ENCODE peak calls at places on chromosomes 5 and 9, in five cellular contexts. N is H1, I is HepG2, G is IMR-90, F is A549. J is an unnamed sample.

GRCh38 chr5:69213513-69214215 is 21.0 kb upstream of the CDK7 start:
- DNase-seq in N (no peak), I (peak), G (peak), F (no peak), J (no peak)

GRCh38 chr9:5719546-5719945 is 90.6 kb downstream of the RIC1 start:
- DNase-seq in N (no peak), I (no peak), G (peak), F (no peak), J (no peak)

GRCh38 chr9:33794560-33794959 is 801 bp upstream of the PRSS3 start:
- DNase-seq in N (no peak), I (no peak), G (no peak), F (no peak), J (no peak)

GRCh38 chr9:109953813-109954489 is 174.0 kb downstream of the PALM2AKAP2 start:
- DNase-seq in N (no peak), I (no peak), G (no peak), F (no peak), J (no peak)

GRCh38 chr9:125701351-125701750 is 5.7 kb downstream of the MAPKAP1 start:
- DNase-seq in N (no peak), I (no peak), G (peak), F (no peak), J (no peak)

GRCh38 chr5:147303251-147303650 is 68.4 kb downstream of the STK32A start:
- DNase-seq in N (no peak), I (no peak), G (peak), F (no peak), J (no peak)

GRCh38 chr9:133970581-133970900 is 21.6 kb downstream of the VAV2 start:
- DNase-seq in N (no peak), I (no peak), G (no peak), F (no peak), J (no peak)

GRCh38 chr9:89317282-89317681 is 1.0 kb upstream of the SECISBP2 start:
- DNase-seq in N (no peak), I (no peak), G (no peak), F (no peak), J (no peak)

GRCh38 chr9:110650991-110651411 is 17.6 kb upstream of the MUSK start:
- DNase-seq in N (no peak), I (no peak), G (peak), F (no peak), J (no peak)

GRCh38 chr9:5041390-5042115 is 56.5 kb downstream of the JAK2 start:
- DNase-seq in N (no peak), I (no peak), G (no peak), F (no peak), J (peak)

GRCh38 chr9:104772707-104773106 is 8.8 kb downstream of the NIPSNAP3B start:
- DNase-seq in N (no peak), I (no peak), G (no peak), F (no peak), J (no peak)

GRCh38 chr9:127763918-127764384 is 14.5 kb downstream of the SH2D3C start:
- DNase-seq in N (peak), I (peak), G (no peak), F (no peak), J (no peak)

GRCh38 chr5:6395621-6396020 is 17.3 kb upstream of the MED10 start:
- DNase-seq in N (no peak), I (no peak), G (no peak), F (no peak), J (no peak)

GRCh38 chr5:54385994-54386393 is 69.5 kb upstream of the HSPB3 start:
- DNase-seq in N (no peak), I (no peak), G (no peak), F (no peak), J (no peak)

GRCh38 chr5:54387031-54387430 is 68.5 kb upstream of the HSPB3 start:
- DNase-seq in N (no peak), I (no peak), G (no peak), F (no peak), J (no peak)

GRCh38 chr5:54383225-54383624 is 72.3 kb upstream of the HSPB3 start:
- DNase-seq in N (no peak), I (no peak), G (peak), F (no peak), J (no peak)

GRCh38 chr5:54384356-54384933 is 71.1 kb upstream of the HSPB3 start:
- DNase-seq in N (no peak), I (no peak), G (no peak), F (no peak), J (no peak)

DNA sequence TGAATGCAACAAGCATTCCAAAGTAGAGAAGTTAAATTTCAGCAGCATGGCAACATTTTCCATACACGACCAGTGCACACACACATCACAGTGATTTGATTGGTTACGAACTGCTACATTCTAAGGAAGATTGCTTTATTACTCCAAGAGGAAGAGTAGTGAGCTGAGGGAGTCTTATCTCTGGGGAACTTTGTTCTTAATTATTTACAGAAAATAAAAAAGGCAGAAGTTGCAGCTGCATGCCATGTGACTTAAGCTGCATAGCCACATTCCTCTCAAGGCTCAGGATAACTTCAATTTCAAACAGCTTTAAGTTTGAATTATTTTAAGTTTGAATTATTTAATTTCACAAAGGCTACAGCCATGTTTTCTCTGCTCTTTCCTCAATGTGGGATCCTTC is 71.6 kb upstream of the HSPB3 start:
- DNase-seq in N (no peak), I (no peak), G (no peak), F (no peak), J (no peak)
- TF ChIP-seq RFX5 in N (no peak), I (no peak), G (no peak), F (no peak), J (no peak)

GRCh38 chr5:155013526-155013925 is at the start of gene KIF4B:
- DNase-seq in N (no peak), I (no peak), G (no peak), F (no peak), J (no peak)

GRCh38 chr5:155019601-155020226 is 6.2 kb downstream of the KIF4B start:
- DNase-seq in N (no peak), I (no peak), G (no peak), F (no peak), J (no peak)

GRCh38 chr5:155015239-155015638 is 1.7 kb downstream of the KIF4B start:
- DNase-seq in N (no peak), I (no peak), G (no peak), F (no peak), J (no peak)

GRCh38 chr5:155021858-155022257 is 8.3 kb downstream of the KIF4B start:
- DNase-seq in N (no peak), I (no peak), G (no peak), F (no peak), J (no peak)

GRCh38 chr5:155017610-155018009 is 4.1 kb downstream of the KIF4B start:
- DNase-seq in N (no peak), I (no peak), G (no peak), F (no peak), J (no peak)
- H3K4me3 ChIP-seq in N (no peak), I (no peak), G (no peak), F (no peak), J (no peak)

DNA sequence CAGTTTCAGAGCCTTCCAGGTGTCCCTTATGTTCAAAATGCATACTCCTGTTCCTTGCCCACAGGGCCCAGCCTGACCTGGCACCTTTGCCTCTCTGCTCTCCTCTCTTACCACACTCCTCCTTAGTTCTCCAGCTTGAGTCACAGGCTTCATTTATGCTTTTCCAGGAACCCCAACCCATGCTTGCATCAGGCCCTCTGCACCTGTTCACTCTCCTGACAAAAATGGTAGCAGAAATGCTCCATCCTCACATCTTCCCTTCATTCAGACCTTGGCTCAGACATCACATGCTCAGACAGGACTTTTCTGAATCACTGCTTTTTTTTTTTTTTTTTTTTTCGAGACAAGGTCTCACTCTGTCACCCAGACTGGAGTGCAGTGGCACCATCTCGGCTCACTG is 15.1 kb upstream of the RNF145 start:
- DNase-seq in N (no peak), I (no peak), G (no peak), F (no peak), J (no peak)
- TF ChIP-seq RFX5 in N (no peak), I (no peak), G (no peak), F (no peak), J (no peak)

GRCh38 chr5:85515588-85515987 is 1102.2 kb upstream of the COX7C start:
- DNase-seq in N (no peak), I (no peak), G (no peak), F (no peak), J (no peak)
- H3K4me3 ChIP-seq in N (no peak), I (no peak), G (no peak), F (no peak), J (no peak)

GRCh38 chr5:139669681-139670368 is 21.7 kb downstream of the CXXC5 start:
- DNase-seq in N (no peak), I (peak), G (no peak), F (no peak), J (peak)

GRCh38 chr5:139668924-139669680 is 21.0 kb downstream of the CXXC5 start:
- DNase-seq in N (no peak), I (no peak), G (no peak), F (no peak), J (no peak)

GRCh38 chr5:139668064-139668880 is 20.1 kb downstream of the CXXC5 start:
- DNase-seq in N (no peak), I (no peak), G (no peak), F (no peak), J (peak)

GRCh38 chr5:139671096-139671841 is 23.1 kb downstream of the CXXC5 start:
- DNase-seq in N (no peak), I (no peak), G (no peak), F (no peak), J (no peak)

DNA sequence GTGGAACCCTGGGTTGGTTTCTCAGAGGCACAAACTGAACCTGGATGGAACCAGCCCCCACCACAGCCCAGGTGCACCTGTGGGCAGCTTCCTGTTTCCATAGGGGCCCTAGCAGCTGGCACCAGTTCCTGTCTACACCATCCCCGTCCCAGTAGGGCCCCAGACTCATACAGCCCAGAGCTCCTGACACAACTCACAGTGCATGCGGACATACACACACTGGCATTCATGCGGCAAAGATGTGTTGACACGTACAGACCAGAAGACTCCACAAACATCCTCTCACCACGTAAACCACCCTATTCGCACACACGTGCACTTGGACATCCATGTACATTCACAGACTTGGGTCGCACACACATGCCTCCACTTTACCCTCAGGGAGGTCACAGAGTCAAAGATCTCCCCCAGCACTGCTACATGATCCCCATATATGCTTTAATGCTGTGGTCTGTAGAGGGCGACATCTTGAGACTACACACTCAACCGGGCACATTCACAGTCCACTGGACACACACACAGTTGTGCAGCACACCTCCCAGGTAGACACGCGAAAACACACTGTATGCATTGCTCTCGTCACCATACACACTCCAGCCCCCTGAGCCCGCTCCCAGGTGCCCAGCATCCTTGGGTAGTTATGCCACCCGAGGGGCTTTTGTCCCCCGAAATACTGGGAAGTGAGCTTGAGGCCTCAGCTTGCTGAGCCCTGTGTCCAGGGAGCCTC is 22.4 kb downstream of the CXXC5 start:
- DNase-seq in N (no peak), I (peak), G (no peak), F (peak), J (peak)
- TF ChIP-seq RFX5 in N (no peak), I (no peak), G (no peak), F (no peak), J (no peak)

J was measured in SK-N-SH.